ENCODE peak calls at places on chromosome 4, in eight cellular contexts. F, G, S, K, U, H, V and N are unnamed samples.
A peak's percentile ranks its signal among the peaks of the same experiment; 100 is the strongest.

GRCh38 chr4:53686521-53686920 is 95.2 kb upstream of the LNX1 start:
- DNase-seq in F (no peak), S (no peak), K (no peak), H (no peak), V (no peak), G (no peak), U (no peak), N (no peak)

GRCh38 chr4:71396382-71396781 is 57.6 kb downstream of the SLC4A4 start:
- DNase-seq in U (no peak), F (no peak), G (no peak), K (no peak), S (no peak), H (no peak), V (no peak), N (no peak)

GRCh38 chr4:183591301-183591700 is 67.7 kb downstream of the RWDD4 start:
- DNase-seq in G (no peak), K (no peak), S (no peak), U (no peak), V (no peak), F (no peak), H (no peak), N (no peak)

GRCh38 chr4:5891563-5892320 is 1.1 kb downstream of the CRMP1 start:
- DNase-seq in G (no peak), S (no peak), U (no peak), F (no peak), V (no peak), K (no peak), H (no peak), N (no peak)

GRCh38 chr4:153138736-153139135 is 65.5 kb upstream of the TRIM2 start:
- DNase-seq in K (no peak), S (no peak), V (no peak), F (no peak), H (no peak), G (no peak), U (no peak), N (no peak)

GRCh38 chr4:40185830-40186664 is 10.8 kb upstream of the RHOH start:
- DNase-seq in V (no peak), F (no peak), H (no peak), U (no peak), G (peak; percentile 90), K (no peak), S (no peak), N (no peak)

GRCh38 chr4:177986236-177986635 is 544.0 kb upstream of the AGA start:
- DNase-seq in H (no peak), U (no peak), K (no peak), G (no peak), S (no peak), F (no peak), V (no peak), N (no peak)

GRCh38 chr4:128639586-128640270 is 169.8 kb upstream of the JADE1 start:
- DNase-seq in H (no peak), S (no peak), V (no peak), G (no peak), F (no peak), K (no peak), U (no peak), N (no peak)

GRCh38 chr4:75497133-75497532 is 17.1 kb downstream of the RCHY1 start:
- DNase-seq in V (no peak), F (no peak), S (no peak), K (no peak), G (no peak), H (no peak), U (no peak), N (no peak)

GRCh38 chr4:82906469-82906868 is 5.9 kb downstream of the THAP9 start:
- DNase-seq in H (no peak), K (no peak), F (no peak), G (no peak), S (no peak), V (no peak), U (no peak), N (no peak)

GRCh38 chr4:56321246-56321645 is 66.0 kb downstream of the AASDH start:
- DNase-seq in K (no peak), F (no peak), S (no peak), H (no peak), V (no peak), G (no peak), U (no peak), N (no peak)

GRCh38 chr4:139419388-139419914 is 34.5 kb upstream of the RAB33B start:
- DNase-seq in K (no peak), F (no peak), H (no peak), S (no peak), U (no peak), V (no peak), G (no peak), N (peak; percentile 42)
- H3K9me3 ChIP-seq in K (no peaks in the 10 kb centered on the region), F (no peaks in the 10 kb centered on the region), H (peaks cover 7% of the 10 kb centered on the region), S (no peaks in the 10 kb centered on the region), U (no peaks in the 10 kb centered on the region), V (no peaks in the 10 kb centered on the region), G (no peaks in the 10 kb centered on the region), N (no peaks in the 10 kb centered on the region)

DNA sequence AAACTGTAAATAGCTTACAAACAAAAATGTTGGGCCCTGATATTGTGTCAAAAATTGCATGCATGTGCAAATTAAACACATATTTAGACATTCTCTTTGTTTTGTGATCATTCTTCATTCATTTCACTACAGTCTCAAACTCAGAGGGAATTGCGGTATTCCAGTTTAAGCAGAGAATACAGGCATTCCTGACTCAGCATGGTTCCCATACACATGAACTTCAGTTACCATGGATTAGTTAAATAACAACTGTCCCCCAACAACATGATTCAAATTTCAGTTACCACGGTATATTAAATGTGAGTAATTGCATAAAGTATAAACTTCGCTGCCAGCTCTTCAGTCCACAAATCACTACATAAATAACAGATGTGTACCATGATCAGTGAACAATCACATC is 139.0 kb upstream of the SMARCAD1 start:
- DNase-seq in K (no peak), H (no peak), V (no peak), F (no peak), G (no peak), U (peak; percentile 33), S (no peak), N (no peak)
- H3K4me3 ChIP-seq in K (no peak overlapping the region), H (no peak overlapping the region), V (no peak overlapping the region), F (no peak overlapping the region), G (no peak overlapping the region), U (no peak overlapping the region), S (no peak overlapping the region), N (no peak overlapping the region)

DNA sequence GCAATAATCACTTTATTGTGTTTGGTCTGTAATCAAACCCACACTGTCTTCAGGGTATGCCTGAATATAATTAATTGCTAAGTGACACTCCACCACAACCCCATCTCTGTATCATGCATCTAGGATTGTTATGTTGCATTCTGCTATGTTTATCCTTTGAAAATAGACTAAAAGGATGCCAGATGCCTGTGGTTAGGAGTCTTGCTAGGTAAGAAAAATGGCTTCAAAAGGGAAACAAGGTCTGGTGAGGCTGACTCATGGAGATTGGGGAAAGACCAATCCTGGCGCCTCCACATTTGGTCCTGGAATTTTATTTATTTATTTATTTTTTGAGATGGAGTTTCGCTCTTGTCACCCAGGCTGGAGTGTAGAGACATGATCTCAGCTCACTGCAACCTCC is 360.5 kb upstream of the SLC7A11 start:
- DNase-seq in V (no peak), G (no peak), K (no peak), S (no peak), H (no peak), F (no peak), U (no peak), N (no peak)
- H3K9me3 ChIP-seq in V (no peaks in the 10 kb centered on the region), G (no peaks in the 10 kb centered on the region), K (no peaks in the 10 kb centered on the region), S (no peaks in the 10 kb centered on the region), H (no peaks in the 10 kb centered on the region), F (no peaks in the 10 kb centered on the region), U (no peaks in the 10 kb centered on the region), N (no peaks in the 10 kb centered on the region)

DNA sequence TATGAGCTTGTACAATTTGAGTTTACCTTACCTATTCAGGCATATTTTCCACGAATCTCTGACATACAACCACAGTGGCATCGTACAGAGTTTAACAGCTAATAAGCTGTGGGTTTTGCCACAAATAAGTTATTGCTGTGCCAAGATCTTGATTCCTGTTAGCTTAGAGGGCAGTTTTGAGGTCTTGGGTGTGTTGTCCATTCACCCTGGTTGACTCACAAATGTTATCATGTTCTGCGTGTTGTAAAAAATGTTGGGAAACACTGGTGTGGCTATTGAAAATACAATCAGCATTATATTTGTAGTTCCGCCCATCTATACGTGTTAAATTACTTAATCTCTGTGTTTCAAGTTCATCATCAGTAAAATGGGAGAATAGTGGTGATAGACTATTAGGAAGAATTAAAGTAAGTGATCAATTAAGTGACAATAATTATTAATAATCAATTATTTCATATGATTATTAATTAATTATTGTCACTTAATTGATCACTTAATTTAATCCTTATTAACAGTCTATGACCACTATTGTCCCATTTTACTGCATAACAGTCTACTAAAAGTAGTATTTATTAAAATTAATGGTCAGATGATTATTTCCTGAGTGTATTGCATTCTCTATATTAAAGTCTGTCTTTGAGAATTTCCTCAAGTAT is 96.2 kb downstream of the TMA16 start:
- DNase-seq in U (no peak), H (no peak), S (no peak), V (no peak), K (no peak), F (no peak), G (peak; percentile 42), N (no peak)
- H3K4me3 ChIP-seq in U (no peak overlapping the region), H (no peak overlapping the region), S (no peak overlapping the region), V (no peak overlapping the region), K (no peak overlapping the region), F (no peak overlapping the region), G (peak overlapping the region; percentile 10), N (no peak overlapping the region)